ENCODE peak calls at places on chromosomes 13 and 19, in seven cellular contexts. N, V, U, J, B, Z and X are unnamed samples.

GRCh38 chr13:113589961-113590339 is 5.4 kb downstream of the TFDP1 start:
- DNase-seq in N (no peak), V (no peak), U (no peak), J (peak), B (no peak), Z (peak), X (no peak)

GRCh38 chr19:51688665-51689571 is 4.2 kb upstream of the SPACA6 start:
- DNase-seq in N (peak), V (peak), U (peak), J (peak), B (peak), Z (peak), X (peak)

GRCh38 chr19:40556953-40557530 is 19.6 kb upstream of the SHKBP1 start:
- DNase-seq in N (no peak), V (no peak), U (no peak), J (no peak), B (no peak), Z (no peak), X (no peak)

GRCh38 chr19:19691683-19692082 is 23.0 kb downstream of the ZNF101 start:
- DNase-seq in N (no peak), V (no peak), U (no peak), J (no peak), B (no peak), Z (no peak), X (no peak)

GRCh38 chr13:110911880-110912279 is 3.0 kb downstream of the ANKRD10 start:
- DNase-seq in N (peak), V (no peak), U (no peak), J (no peak), B (no peak), Z (no peak), X (no peak)

GRCh38 chr13:46184277-46184699 is 2.3 kb upstream of the LCP1 start:
- DNase-seq in N (no peak), V (peak), U (no peak), J (no peak), B (no peak), Z (no peak), X (no peak)

GRCh38 chr19:49787746-49788145 is 20.9 kb downstream of the AP2A1 start:
- DNase-seq in N (no peak), V (no peak), U (no peak), J (no peak), B (no peak), Z (no peak), X (no peak)

GRCh38 chr19:3443840-3444694 is 36.3 kb downstream of the SMIM24 start:
- DNase-seq in N (peak), V (no peak), U (peak), J (no peak), B (no peak), Z (no peak), X (no peak)

GRCh38 chr13:40275636-40276035 is 390.8 kb downstream of the FOXO1 start:
- DNase-seq in N (no peak), V (no peak), U (no peak), J (no peak), B (no peak), Z (no peak), X (no peak)

GRCh38 chr19:31054430-31054829 is 294.8 kb downstream of the TSHZ3 start:
- DNase-seq in N (peak), V (peak), U (no peak), J (no peak), B (no peak), Z (no peak), X (no peak)

GRCh38 chr13:36030670-36031331 is 100.4 kb downstream of the DCLK1 start:
- DNase-seq in N (peak), V (no peak), U (no peak), J (no peak), B (no peak), Z (no peak), X (no peak)

GRCh38 chr19:38905620-38906019 is 5.9 kb downstream of the NFKBIB start:
- DNase-seq in N (no peak), V (no peak), U (no peak), J (no peak), B (no peak), Z (no peak), X (no peak)

GRCh38 chr19:33063356-33064116 is 1.2 kb downstream of the RHPN2 start:
- DNase-seq in N (peak), V (no peak), U (peak), J (no peak), B (no peak), Z (no peak), X (peak)

GRCh38 chr13:67416047-67416925 is 186.2 kb upstream of the PCDH9 start:
- DNase-seq in N (peak), V (no peak), U (peak), J (no peak), B (no peak), Z (peak), X (peak)

GRCh38 chr13:52851153-52851962 is 2.9 kb upstream of the PCDH8 start:
- DNase-seq in N (no peak), V (no peak), U (peak), J (no peak), B (no peak), Z (peak), X (no peak)

GRCh38 chr19:33438016-33438671 is 64.6 kb downstream of the CEBPG start:
- DNase-seq in N (peak), V (no peak), U (no peak), J (no peak), B (no peak), Z (peak), X (no peak)

GRCh38 chr13:91017031-91017668 is 330.3 kb upstream of the MIR17HG start:
- DNase-seq in N (peak), V (peak), U (no peak), J (no peak), B (no peak), Z (peak), X (peak)

GRCh38 chr13:41588899-41589298 is 131.5 kb downstream of the RGCC start:
- DNase-seq in N (peak), V (peak), U (no peak), J (no peak), B (no peak), Z (no peak), X (no peak)

GRCh38 chr13:79781829-79782540 is 301.0 kb downstream of the NDFIP2 start:
- DNase-seq in N (peak), V (no peak), U (no peak), J (no peak), B (no peak), Z (no peak), X (no peak)

GRCh38 chr19:9720541-9720940 is 45.6 kb upstream of the ZNF562 start:
- DNase-seq in N (no peak), V (no peak), U (no peak), J (no peak), B (no peak), Z (no peak), X (no peak)

GRCh38 chr13:24982333-24982999 is 113.5 kb upstream of the PABPC3 start:
- DNase-seq in N (no peak), V (no peak), U (no peak), J (no peak), B (no peak), Z (no peak), X (no peak)

GRCh38 chr13:42047561-42048322 is 706 bp upstream of the DGKH start:
- DNase-seq in N (peak), V (peak), U (peak), J (peak), B (peak), Z (peak), X (no peak)

GRCh38 chr19:31338069-31338767 is 11.0 kb downstream of the TSHZ3 start:
- DNase-seq in N (peak), V (no peak), U (peak), J (peak), B (peak), Z (no peak), X (no peak)

DNA sequence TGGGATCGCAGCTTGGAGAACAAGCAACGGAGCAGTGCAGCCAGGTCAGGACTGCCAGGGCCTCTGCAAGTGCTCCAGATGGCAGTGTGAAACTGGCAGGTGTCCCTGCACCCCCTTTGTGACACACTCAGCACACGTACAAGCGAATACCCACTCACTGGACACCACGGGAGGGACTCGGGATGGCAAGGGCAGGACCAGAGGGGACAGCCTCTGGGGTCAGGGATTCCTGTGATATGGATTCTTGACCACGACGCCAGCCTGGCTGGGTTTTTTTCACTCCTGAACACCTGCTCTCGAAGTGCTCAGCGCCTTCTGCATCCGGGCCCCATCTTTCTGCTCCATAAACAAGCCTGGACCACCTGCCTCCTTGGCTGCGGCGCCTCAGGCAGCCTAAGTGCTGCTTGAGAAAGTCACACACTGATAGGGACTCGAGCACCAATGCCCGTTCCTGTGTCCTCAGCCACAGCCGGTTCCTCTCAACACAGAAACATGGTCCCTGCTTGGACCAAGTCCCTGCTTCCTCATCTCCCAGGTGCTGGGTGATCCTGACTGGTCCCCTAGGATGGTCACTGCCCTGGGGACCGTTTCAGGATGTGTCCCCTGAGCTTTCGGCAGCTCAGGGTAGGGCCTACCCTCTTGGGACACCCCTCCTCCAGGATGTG is 22.0 kb downstream of the ELAVL1 start:
- DNase-seq in N (no peak), V (no peak), U (no peak), J (no peak), B (no peak), Z (no peak), X (no peak)
- H3K27ac ChIP-seq in N (no peak), V (no peak), U (peak), J (no peak), B (no peak), Z (no peak), X (no peak)

GRCh38 chr13:32047088-32047487 is 15.5 kb downstream of the FRY start:
- DNase-seq in N (no peak), V (no peak), U (no peak), J (no peak), B (no peak), Z (no peak), X (no peak)
- H3K27ac ChIP-seq in N (no peak), V (no peak), U (no peak), J (no peak), B (peak), Z (no peak), X (peak)

GRCh38 chr19:7492142-7493055 is 3.6 kb upstream of the PEX11G start:
- DNase-seq in N (no peak), V (peak), U (no peak), J (no peak), B (no peak), Z (no peak), X (no peak)
- H3K27ac ChIP-seq in N (no peak), V (no peak), U (peak), J (no peak), B (peak), Z (peak), X (no peak)

GRCh38 chr19:21851596-21852345 is 15.8 kb upstream of the ZNF43 start:
- DNase-seq in N (peak), V (peak), U (peak), J (peak), B (peak), Z (peak), X (peak)
- H3K27ac ChIP-seq in N (peak), V (peak), U (peak), J (peak), B (peak), Z (peak), X (peak)

DNA sequence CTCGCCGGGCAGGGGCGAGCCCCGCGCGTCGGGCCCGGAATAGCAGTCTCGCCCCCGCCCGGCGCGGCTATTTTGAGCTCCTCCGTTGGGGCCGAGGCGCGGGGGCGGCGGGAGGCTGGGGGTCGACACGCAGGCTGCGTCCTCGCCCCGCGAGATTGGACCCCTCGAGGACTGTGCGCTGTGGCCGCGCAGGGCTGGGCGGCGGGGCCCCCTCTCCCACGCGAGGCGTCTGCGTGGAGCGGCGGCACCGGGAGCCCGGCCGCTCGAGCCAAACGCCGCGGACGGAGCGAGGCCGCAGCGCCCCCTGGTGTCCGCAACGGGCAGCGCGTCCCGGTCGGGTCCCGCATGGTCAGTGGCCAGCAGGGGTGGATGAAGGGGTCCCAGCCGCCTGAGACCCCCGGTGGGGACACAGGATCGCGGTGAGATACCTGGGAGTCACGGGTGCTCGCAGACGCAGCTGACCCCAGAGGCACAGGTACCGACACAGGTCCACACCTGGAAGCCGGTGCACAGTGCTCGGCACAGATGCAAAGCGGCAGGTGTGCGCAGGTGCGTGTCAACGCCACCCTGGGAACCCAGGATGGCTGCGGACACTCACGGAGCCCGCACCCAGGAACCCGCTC is 2.2 kb upstream of the CIRBP start:
- DNase-seq in N (no peak), V (peak), U (peak), J (peak), B (peak), Z (peak), X (no peak)
- H3K27ac ChIP-seq in N (peak), V (peak), U (peak), J (peak), B (peak), Z (peak), X (peak)